ENCODE peak calls at places on chromosomes 12 and 14, in five cellular contexts. L is HFFc6, F is Peyer's patch, I is mammary epithelial cell, S is kidney. Y is an unnamed sample.

GRCh38 chr12:16474801-16475200 is 127.4 kb downstream of the MGST1 start:
- DNase-seq in L (no peak), F (no peak), I (no peak), S (no peak), Y (no peak)

GRCh38 chr12:60394680-60395079 is 798.9 kb downstream of the SLC16A7 start:
- DNase-seq in L (peak; percentile 81), F (no peak), I (peak; percentile 79), S (no peak), Y (no peak)

GRCh38 chr12:111196532-111196931 is 172.4 kb downstream of the PHETA1 start:
- DNase-seq in L (no peak), F (no peak), I (no peak), S (no peak), Y (no peak)

GRCh38 chr14:36646664-36647416 is 14.8 kb upstream of the PAX9 start:
- DNase-seq in L (no peak), F (no peak), I (peak; percentile 38), S (peak; percentile 63), Y (peak; percentile 67)

GRCh38 chr14:51922624-51923023 is 62.2 kb downstream of the GNG2 start:
- DNase-seq in L (no peak), F (no peak), I (peak; percentile 6), S (no peak), Y (peak; percentile 8)

GRCh38 chr12:25054076-25054782 is 105.3 kb upstream of the BCAT1 start:
- DNase-seq in L (no peak), F (no peak), I (peak; percentile 81), S (no peak), Y (no peak)

GRCh38 chr14:72416892-72417291 is 477.0 kb downstream of the DPF3 start:
- DNase-seq in L (no peak), F (no peak), I (no peak), S (no peak), Y (no peak)

GRCh38 chr12:113082486-113083148 is 26.1 kb downstream of the DTX1 start:
- DNase-seq in L (no peak), F (no peak), I (no peak), S (no peak), Y (no peak)

GRCh38 chr12:122979908-122980191 is 631 bp upstream of the ARL6IP4 start:
- DNase-seq in L (no peak), F (no peak), I (peak; percentile 16), S (no peak), Y (no peak)

GRCh38 chr12:110227138-110227537 is 53.9 kb upstream of the ATP2A2 start:
- DNase-seq in L (no peak), F (no peak), I (no peak), S (no peak), Y (no peak)

GRCh38 chr12:102675672-102676071 is 195.3 kb upstream of the IGF1 start:
- DNase-seq in L (peak; percentile 43), F (no peak), I (no peak), S (no peak), Y (no peak)

GRCh38 chr14:77489051-77489450 is 9.6 kb downstream of the ISM2 start:
- DNase-seq in L (no peak), F (no peak), I (no peak), S (no peak), Y (no peak)

GRCh38 chr12:26271889-26272492 is 76.6 kb downstream of the SSPN start:
- DNase-seq in L (peak; percentile 62), F (peak; percentile 73), I (peak; percentile 99), S (peak; percentile 93), Y (no peak)

GRCh38 chr12:15336772-15337553 is 14.7 kb downstream of the PTPRO start:
- DNase-seq in L (peak; percentile 70), F (no peak), I (peak; percentile 48), S (no peak), Y (no peak)

GRCh38 chr14:61589691-61590521 is 105.4 kb upstream of the HIF1A start:
- DNase-seq in L (no peak), F (no peak), I (no peak), S (peak; percentile 82), Y (peak; percentile 31)

GRCh38 chr14:104542871-104543830 is 36.4 kb upstream of the C14orf180 start:
- DNase-seq in L (no peak), F (peak; percentile 39), I (no peak), S (peak; percentile 44), Y (no peak)

GRCh38 chr12:105226219-105226618 is 9.8 kb downstream of the APPL2 start:
- DNase-seq in L (peak; percentile 95), F (no peak), I (no peak), S (peak; percentile 83), Y (no peak)

GRCh38 chr12:44286821-44287220 is 450.9 kb downstream of the TMEM117 start:
- DNase-seq in L (no peak), F (no peak), I (no peak), S (no peak), Y (no peak)

GRCh38 chr12:131894981-131895639 is 688 bp downstream of the ULK1 start:
- DNase-seq in L (no peak), F (peak; percentile 59), I (no peak), S (peak; percentile 85), Y (peak; percentile 38)

GRCh38 chr14:43651185-43651787 is 855.8 kb downstream of the FSCB start:
- DNase-seq in L (no peak), F (no peak), I (no peak), S (no peak), Y (no peak)

DNA sequence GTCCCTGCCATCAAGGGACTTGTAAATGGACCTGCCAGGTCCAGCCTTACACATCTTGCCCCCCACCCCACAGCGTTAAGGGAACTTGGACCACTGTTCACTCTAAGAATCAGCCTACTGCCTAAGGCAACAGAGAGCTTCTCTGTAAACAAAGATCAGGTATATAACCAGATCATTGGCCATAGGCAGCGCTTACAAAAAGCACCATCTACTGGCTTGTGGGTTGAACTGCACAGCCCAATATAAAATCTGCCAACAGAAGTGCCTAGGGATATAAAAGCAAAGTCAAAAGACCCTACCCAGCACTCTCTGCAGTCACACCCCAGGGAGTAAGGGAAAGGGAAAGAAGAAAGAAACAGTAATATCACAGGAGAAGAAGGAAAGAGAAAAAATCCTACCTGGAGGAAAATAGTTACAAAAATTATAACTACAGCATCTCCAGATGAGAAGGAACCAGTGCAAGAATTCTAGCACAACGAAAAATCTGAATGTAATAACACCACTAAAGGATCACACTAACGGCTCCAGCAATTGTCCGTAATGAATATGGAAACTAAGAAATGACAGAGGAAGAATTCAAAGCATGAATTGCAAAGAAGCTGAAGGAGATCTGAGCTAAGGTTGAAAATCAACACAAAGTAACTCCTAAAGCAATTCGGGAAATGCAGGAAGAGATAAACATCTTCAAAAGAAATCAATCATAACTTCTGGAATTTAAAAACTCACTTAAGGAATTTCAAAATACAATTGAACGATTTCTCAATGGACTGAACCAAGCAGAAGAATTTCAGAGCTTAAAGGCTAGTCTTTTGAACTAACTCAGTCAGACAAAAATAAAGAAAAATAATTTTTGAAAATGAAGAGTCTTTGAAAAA is 95.2 kb upstream of the PCED1B start:
- DNase-seq in L (peak; percentile 71), F (no peak), I (peak; percentile 60), S (no peak), Y (peak; percentile 43)
- TF ChIP-seq CTCF in L (peak; percentile 91), F (peak; percentile 54), I (peak; percentile 93), S (peak; percentile 74), Y (peak; percentile 75)

GRCh38 chr12:125229878-125230530 is 164.8 kb downstream of the AACS start:
- DNase-seq in L (no peak), F (no peak), I (no peak), S (no peak), Y (no peak)
- TF ChIP-seq CTCF in L (no peak), F (no peak), I (no peak), S (no peak), Y (no peak)

GRCh38 chr12:114636723-114637480 is 47.1 kb downstream of the TBX3 start:
- DNase-seq in L (peak; percentile 9), F (no peak), I (peak; percentile 56), S (no peak), Y (no peak)
- TF ChIP-seq CTCF in L (peak; percentile 74), F (no peak), I (peak; percentile 48), S (no peak), Y (peak; percentile 7)

GRCh38 chr12:119676573-119676972 is 8.6 kb downstream of the PRKAB1 start:
- DNase-seq in L (no peak), F (no peak), I (no peak), S (no peak), Y (no peak)
- TF ChIP-seq CTCF in L (peak; percentile 21), F (no peak), I (no peak), S (no peak), Y (no peak)

GRCh38 chr14:22036541-22036940 is 362.9 kb upstream of the OR4E1 start:
- DNase-seq in L (no peak), F (no peak), I (no peak), S (no peak), Y (no peak)

GRCh38 chr14:22044193-22044592 is 370.6 kb upstream of the OR4E1 start:
- DNase-seq in L (no peak), F (no peak), I (no peak), S (no peak), Y (no peak)

GRCh38 chr14:22046063-22046462 is 372.4 kb upstream of the OR4E1 start:
- DNase-seq in L (no peak), F (no peak), I (no peak), S (no peak), Y (no peak)

GRCh38 chr14:22040781-22041125 is 367.1 kb upstream of the OR4E1 start:
- DNase-seq in L (no peak), F (no peak), I (no peak), S (no peak), Y (no peak)

DNA sequence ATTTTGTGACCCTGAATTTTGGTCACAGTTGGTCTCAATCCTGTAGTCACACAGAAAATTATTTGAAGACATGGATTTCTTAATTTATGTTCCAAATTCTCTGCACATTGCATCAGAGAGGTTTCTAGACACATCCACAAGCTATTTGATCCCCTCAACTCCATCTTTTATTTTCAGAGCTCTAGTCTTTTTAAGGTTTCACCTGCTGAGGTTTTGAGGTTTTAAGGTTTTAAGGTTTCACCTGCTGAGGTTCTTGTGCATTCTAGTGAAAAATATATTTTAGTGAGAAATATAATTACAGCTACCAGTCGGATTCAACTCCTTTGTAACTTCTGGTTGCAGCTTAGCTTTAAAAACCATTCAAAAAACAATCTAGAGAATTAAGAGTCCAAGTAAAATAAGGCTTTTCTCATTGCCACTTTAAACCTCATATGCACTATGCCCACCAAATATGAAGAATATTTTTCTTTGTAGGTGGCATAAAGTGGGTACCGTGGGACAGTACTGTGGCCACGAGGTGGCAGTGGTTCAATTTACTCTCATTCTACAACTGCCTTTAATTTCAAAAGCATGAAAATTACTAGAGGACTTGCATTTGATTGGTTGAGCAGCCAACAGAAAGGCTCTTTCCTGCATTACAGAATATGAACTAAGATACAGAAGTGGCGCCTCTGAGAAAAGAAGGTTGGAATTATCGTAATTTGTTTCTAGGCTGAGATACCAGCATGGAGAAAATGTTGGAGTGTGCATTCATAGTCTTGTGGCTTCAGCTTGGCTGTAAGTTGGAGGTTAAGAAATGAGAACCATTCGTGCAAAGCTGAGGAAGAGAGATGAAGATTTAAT is 366.5 kb upstream of the OR4E1 start:
- DNase-seq in L (no peak), F (no peak), I (peak; percentile 4), S (no peak), Y (no peak)
- TF ChIP-seq CTCF in L (peak; percentile 52), F (peak; percentile 49), I (peak; percentile 59), S (peak; percentile 27), Y (peak; percentile 31)

Y was measured in nephron progenitor cell.